ENCODE peak calls at places on chromosomes 12 and 14, in eight cellular contexts. H is mammary epithelial cell, G is Peyer's patch, Q is A549, U is HCT116, S is Calu3, R is astrocyte of the spinal cord, I is omental fat pad. C is an unnamed sample.

GRCh38 chr12:47551426-47551851 is 154.4 kb downstream of the RPAP3 start:
- DNase-seq in H (peak), G (no peak), Q (no peak), U (no peak), S (no peak), R (no peak), I (no peak), C (no peak)

GRCh38 chr12:116630762-116631161 is 71.6 kb downstream of the MAP1LC3B2 start:
- DNase-seq in H (no peak), G (no peak), Q (no peak), U (no peak), S (no peak), R (no peak), I (no peak), C (no peak)

GRCh38 chr14:52694761-52695480 is 437 bp downstream of the ERO1A start:
- DNase-seq in H (peak), G (no peak), Q (peak), U (no peak), S (peak), R (peak), I (no peak), C (no peak)

GRCh38 chr12:26736563-26737486 is 96.2 kb downstream of the ITPR2 start:
- DNase-seq in H (peak), G (no peak), Q (no peak), U (no peak), S (no peak), R (peak), I (no peak), C (no peak)

GRCh38 chr14:68547305-68548193 is 245.3 kb downstream of the ZFP36L1 start:
- DNase-seq in H (peak), G (no peak), Q (peak), U (peak), S (no peak), R (peak), I (no peak), C (no peak)

GRCh38 chr12:104274811-104275210 is 28.7 kb upstream of the EID3 start:
- DNase-seq in H (no peak), G (no peak), Q (no peak), U (no peak), S (no peak), R (no peak), I (no peak), C (no peak)

GRCh38 chr14:52944267-52944666 is 6.6 kb downstream of the FERMT2 start:
- DNase-seq in H (no peak), G (no peak), Q (no peak), U (no peak), S (no peak), R (no peak), I (no peak), C (no peak)

GRCh38 chr14:100143934-100144333 is 15.5 kb downstream of the DEGS2 start:
- DNase-seq in H (no peak), G (no peak), Q (no peak), U (no peak), S (no peak), R (no peak), I (no peak), C (no peak)

GRCh38 chr12:58750484-58750883 is 169.8 kb downstream of the LRIG3 start:
- DNase-seq in H (peak), G (no peak), Q (peak), U (no peak), S (no peak), R (peak), I (no peak), C (no peak)

GRCh38 chr14:61524211-61524806 is 171.0 kb upstream of the HIF1A start:
- DNase-seq in H (peak), G (no peak), Q (peak), U (peak), S (peak), R (peak), I (no peak), C (no peak)

GRCh38 chr14:106694638-106695393 is 1168.4 kb downstream of the TMEM121 start:
- DNase-seq in H (peak), G (peak), Q (peak), U (no peak), S (no peak), R (no peak), I (no peak), C (no peak)

GRCh38 chr14:50599700-50600444 is 39.9 kb downstream of the ATL1 start:
- DNase-seq in H (peak), G (no peak), Q (peak), U (peak), S (no peak), R (peak), I (no peak), C (no peak)

GRCh38 chr12:132624186-132624855 is 5.7 kb downstream of the P2RX2 start:
- DNase-seq in H (no peak), G (no peak), Q (no peak), U (no peak), S (no peak), R (no peak), I (no peak), C (no peak)

GRCh38 chr12:18808221-18808620 is 70.3 kb downstream of the CAPZA3 start:
- DNase-seq in H (no peak), G (no peak), Q (no peak), U (no peak), S (no peak), R (no peak), I (no peak), C (no peak)

GRCh38 chr12:107486140-107486892 is 199.3 kb upstream of the PWP1 start:
- DNase-seq in H (no peak), G (no peak), Q (no peak), U (no peak), S (no peak), R (no peak), I (no peak), C (no peak)

GRCh38 chr14:79581912-79582576 is 629.3 kb downstream of the DIO2 start:
- DNase-seq in H (no peak), G (no peak), Q (peak), U (no peak), S (peak), R (peak), I (no peak), C (no peak)

GRCh38 chr14:23442721-23443356 is 7.4 kb upstream of the MYH7 start:
- DNase-seq in H (no peak), G (no peak), Q (no peak), U (no peak), S (no peak), R (no peak), I (no peak), C (no peak)

GRCh38 chr12:26845057-26845666 is 12.2 kb upstream of the ITPR2 start:
- DNase-seq in H (peak), G (peak), Q (peak), U (peak), S (peak), R (peak), I (peak), C (no peak)

GRCh38 chr14:56471056-56471455 is 108.5 kb upstream of the TMEM260 start:
- DNase-seq in H (no peak), G (no peak), Q (no peak), U (no peak), S (no peak), R (no peak), I (no peak), C (no peak)

GRCh38 chr12:38904932-38905479 is 385 bp downstream of the CPNE8 start:
- DNase-seq in H (peak), G (peak), Q (peak), U (peak), S (peak), R (peak), I (peak), C (no peak)

GRCh38 chr12:113403435-113404415 is at the start of gene SDS:
- DNase-seq in H (no peak), G (no peak), Q (no peak), U (no peak), S (peak), R (peak), I (no peak), C (no peak)

GRCh38 chr12:31311634-31312258 is 14.2 kb downstream of the SINHCAF start:
- DNase-seq in H (no peak), G (no peak), Q (no peak), U (no peak), S (no peak), R (no peak), I (no peak), C (no peak)

GRCh38 chr14:101843665-101844064 is 82.2 kb downstream of the PPP2R5C start:
- DNase-seq in H (no peak), G (no peak), Q (peak), U (no peak), S (peak), R (no peak), I (no peak), C (no peak)

GRCh38 chr12:16346931-16347330 is 514 bp upstream of the MGST1 start:
- DNase-seq in H (no peak), G (no peak), Q (peak), U (no peak), S (no peak), R (no peak), I (no peak), C (no peak)

GRCh38 chr14:99387880-99388279 is 92.8 kb downstream of the SETD3 start:
- DNase-seq in H (no peak), G (no peak), Q (no peak), U (no peak), S (no peak), R (no peak), I (no peak), C (no peak)

GRCh38 chr12:93571360-93571853 is 1.1 kb upstream of the SOCS2 start:
- DNase-seq in H (peak), G (peak), Q (peak), U (peak), S (peak), R (peak), I (peak), C (no peak)

GRCh38 chr12:27549801-27550652 is 26.0 kb downstream of the PPFIBP1 start:
- DNase-seq in H (peak), G (peak), Q (peak), U (peak), S (peak), R (peak), I (peak), C (no peak)

GRCh38 chr12:86663691-86664090 is 407.5 kb upstream of the MGAT4C start:
- DNase-seq in H (no peak), G (no peak), Q (no peak), U (no peak), S (no peak), R (peak), I (no peak), C (no peak)

GRCh38 chr12:130655010-130655409 is 61.1 kb downstream of the RIMBP2 start:
- DNase-seq in H (no peak), G (no peak), Q (no peak), U (no peak), S (no peak), R (no peak), I (no peak), C (no peak)

GRCh38 chr14:29913550-29913949 is 14.1 kb downstream of the PRKD1 start:
- DNase-seq in H (no peak), G (no peak), Q (no peak), U (no peak), S (no peak), R (no peak), I (no peak), C (no peak)

GRCh38 chr12:13337786-13338185 is 141.3 kb downstream of the EMP1 start:
- DNase-seq in H (no peak), G (no peak), Q (no peak), U (no peak), S (no peak), R (no peak), I (no peak), C (no peak)

GRCh38 chr12:32765906-32766305 is 10.2 kb upstream of the YARS2 start:
- DNase-seq in H (no peak), G (no peak), Q (no peak), U (no peak), S (no peak), R (no peak), I (no peak), C (no peak)

GRCh38 chr12:101372431-101372830 is 35.1 kb downstream of the ARL1 start:
- DNase-seq in H (no peak), G (no peak), Q (no peak), U (no peak), S (no peak), R (no peak), I (no peak), C (no peak)

GRCh38 chr12:58530421-58531067 is 389.8 kb downstream of the LRIG3 start:
- DNase-seq in H (peak), G (no peak), Q (no peak), U (no peak), S (no peak), R (peak), I (no peak), C (no peak)

GRCh38 chr12:27003421-27004311 is 10.5 kb downstream of the TM7SF3 start:
- DNase-seq in H (no peak), G (no peak), Q (no peak), U (no peak), S (no peak), R (no peak), I (no peak), C (no peak)

GRCh38 chr12:1929241-1929984 is 11.0 kb upstream of the CACNA2D4 start:
- DNase-seq in H (peak), G (no peak), Q (no peak), U (no peak), S (no peak), R (no peak), I (no peak), C (no peak)

GRCh38 chr14:86501611-86502010 is 971.7 kb downstream of the FLRT2 start:
- DNase-seq in H (no peak), G (no peak), Q (no peak), U (no peak), S (no peak), R (no peak), I (no peak), C (no peak)

GRCh38 chr12:126688556-126688955 is 1578.4 kb upstream of the TMEM132C start:
- DNase-seq in H (no peak), G (no peak), Q (no peak), U (no peak), S (no peak), R (no peak), I (no peak), C (no peak)

GRCh38 chr12:751192-751827 is 1.1 kb upstream of the WNK1 start:
- DNase-seq in H (peak), G (peak), Q (peak), U (peak), S (peak), R (peak), I (peak), C (no peak)

GRCh38 chr14:65788876-65789859 is 376.6 kb downstream of the FUT8 start:
- DNase-seq in H (no peak), G (no peak), Q (no peak), U (no peak), S (no peak), R (no peak), I (no peak), C (no peak)

GRCh38 chr12:9673404-9674225 is 4.1 kb downstream of the CLEC2D start:
- DNase-seq in H (peak), G (peak), Q (peak), U (peak), S (peak), R (peak), I (no peak), C (no peak)

GRCh38 chr12:9669019-9669326 is 540 bp upstream of the CLEC2D start:
- DNase-seq in H (no peak), G (no peak), Q (no peak), U (no peak), S (no peak), R (no peak), I (no peak), C (no peak)

GRCh38 chr12:9667403-9667802 is 2.1 kb upstream of the CLEC2D start:
- DNase-seq in H (no peak), G (no peak), Q (no peak), U (no peak), S (no peak), R (no peak), I (no peak), C (no peak)

GRCh38 chr12:9668141-9669018 is 1.1 kb upstream of the CLEC2D start:
- DNase-seq in H (no peak), G (no peak), Q (no peak), U (no peak), S (no peak), R (peak), I (no peak), C (no peak)

GRCh38 chr12:9669534-9669933 is at the start of gene CLEC2D:
- DNase-seq in H (no peak), G (no peak), Q (no peak), U (no peak), S (no peak), R (no peak), I (no peak), C (no peak)
- TF ChIP-seq CTCF in H (no peak), G (no peak), Q (no peak), U (no peak), S (no peak), R (no peak), I (no peak), C (no peak)

GRCh38 chr14:77985235-77985634 is 184.9 kb upstream of the NRXN3 start:
- DNase-seq in H (no peak), G (no peak), Q (no peak), U (no peak), S (no peak), R (peak), I (no peak), C (no peak)

GRCh38 chr14:77979171-77979570 is 179.3 kb downstream of the ADCK1 start:
- DNase-seq in H (no peak), G (no peak), Q (no peak), U (no peak), S (no peak), R (no peak), I (no peak), C (no peak)

GRCh38 chr14:77980475-77981321 is 180.8 kb downstream of the ADCK1 start:
- DNase-seq in H (peak), G (peak), Q (no peak), U (no peak), S (peak), R (no peak), I (no peak), C (no peak)

DNA sequence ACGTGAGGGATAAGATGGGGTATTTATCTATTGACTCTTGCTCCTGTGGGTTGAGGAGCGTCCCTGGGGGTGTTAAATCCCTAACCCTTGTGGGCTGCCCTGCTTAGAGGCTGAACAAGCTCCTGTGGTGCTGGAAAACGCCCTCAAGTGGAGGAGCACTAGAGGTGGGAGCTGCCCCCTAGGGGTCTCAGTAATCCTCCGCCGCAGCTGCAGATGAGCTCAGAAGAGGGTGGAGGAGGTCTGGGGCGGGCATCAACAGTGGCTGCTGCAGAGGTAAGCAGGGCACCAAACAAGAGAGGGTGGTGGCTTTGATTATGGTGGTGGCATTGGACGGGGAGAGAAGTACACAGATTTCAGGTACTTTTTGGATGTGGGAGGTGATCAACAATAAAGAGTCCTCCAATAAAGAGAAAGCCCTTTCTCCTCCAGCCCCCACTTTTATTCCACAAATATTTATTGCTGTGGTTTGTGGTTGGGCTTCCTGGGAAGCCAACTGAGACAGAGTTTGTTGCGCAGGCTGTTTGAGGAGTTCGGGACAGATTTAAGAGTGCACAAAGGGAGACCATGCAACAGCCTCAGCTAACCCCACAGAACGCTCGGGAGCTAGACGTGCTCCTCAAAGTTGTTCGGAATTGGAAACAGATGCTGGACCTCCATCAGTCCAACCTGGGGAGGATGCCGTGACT is 179.9 kb downstream of the ADCK1 start:
- DNase-seq in H (no peak), G (no peak), Q (peak), U (no peak), S (no peak), R (peak), I (no peak), C (no peak)
- TF ChIP-seq CTCF in H (no peak), G (no peak), Q (no peak), U (peak), S (no peak), R (no peak), I (no peak), C (peak)

GRCh38 chr14:57962293-57962996 is 96.6 kb upstream of the SLC35F4 start:
- DNase-seq in H (no peak), G (no peak), Q (no peak), U (no peak), S (no peak), R (no peak), I (no peak), C (no peak)
- TF ChIP-seq CTCF in H (no peak), G (no peak), Q (no peak), U (no peak), S (no peak), R (no peak), I (no peak), C (no peak)

GRCh38 chr12:21451529-21451928 is 14.1 kb downstream of the PYROXD1 start:
- DNase-seq in H (no peak), G (no peak), Q (no peak), U (no peak), S (no peak), R (peak), I (no peak), C (no peak)
- TF ChIP-seq CTCF in H (no peak), G (no peak), Q (peak), U (peak), S (no peak), R (peak), I (no peak), C (no peak)

DNA sequence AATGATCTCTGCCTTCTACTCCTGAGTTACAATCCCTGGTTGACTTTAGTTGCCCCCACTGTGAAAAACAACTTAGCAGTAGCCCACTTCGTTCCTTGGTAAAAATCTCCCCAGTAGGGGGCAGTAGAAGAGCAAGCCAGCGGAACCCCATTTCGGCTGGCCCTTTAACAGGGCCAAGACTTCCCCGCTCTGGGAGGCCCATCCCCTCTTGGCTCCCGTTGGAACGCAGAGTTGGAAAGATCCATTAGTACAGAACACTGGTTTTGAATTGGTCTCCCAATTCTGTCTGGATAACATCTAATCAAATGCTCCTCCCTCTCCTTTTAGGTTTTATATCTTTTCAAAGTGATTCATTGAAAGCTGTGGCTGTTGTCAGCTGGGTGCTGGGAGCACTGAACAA is 1133.3 kb downstream of the BCL11B start:
- DNase-seq in H (peak), G (no peak), Q (peak), U (peak), S (peak), R (peak), I (no peak), C (no peak)
- TF ChIP-seq CTCF in H (peak), G (peak), Q (peak), U (peak), S (peak), R (peak), I (no peak), C (peak)

GRCh38 chr14:38723277-38723676 is 379.8 kb downstream of the SEC23A start:
- DNase-seq in H (no peak), G (no peak), Q (no peak), U (no peak), S (no peak), R (no peak), I (no peak), C (no peak)
- TF ChIP-seq CTCF in H (no peak), G (no peak), Q (no peak), U (peak), S (no peak), R (no peak), I (no peak), C (no peak)